ENCODE peak calls at places on chromosomes 7 and 10, in five cellular contexts. V, M, E, L and R are unnamed samples.

GRCh38 chr7:112006071-112006470 is 200.1 kb downstream of the DOCK4 start:
- DNase-seq in V (no peak), M (peak; percentile 28), E (no peak), L (no peak), R (no peak)

GRCh38 chr7:5701085-5701914 is 80.2 kb downstream of the RNF216 start:
- DNase-seq in V (no peak), M (peak; percentile 12), E (peak; percentile 48), L (peak; percentile 80), R (peak; percentile 40)

GRCh38 chr10:1204434-1205326 is 148.5 kb downstream of the WDR37 start:
- DNase-seq in V (no peak), M (no peak), E (no peak), L (no peak), R (no peak)

GRCh38 chr10:31147220-31147608 is 115.5 kb upstream of the ZNF438 start:
- DNase-seq in V (no peak), M (no peak), E (no peak), L (no peak), R (no peak)

GRCh38 chr10:29613791-29614190 is 21.0 kb downstream of the SVIL start:
- DNase-seq in V (no peak), M (no peak), E (no peak), L (no peak), R (no peak)

GRCh38 chr7:139482662-139483466 is 609 bp downstream of the KLRG2 start:
- DNase-seq in V (no peak), M (peak; percentile 70), E (peak; percentile 37), L (no peak), R (no peak)

GRCh38 chr10:132836248-132836831 is 50.4 kb upstream of the NKX6-2 start:
- DNase-seq in V (peak; percentile 17), M (no peak), E (no peak), L (no peak), R (no peak)

GRCh38 chr7:153524070-153524601 is 528.1 kb upstream of the DPP6 start:
- DNase-seq in V (peak; percentile 81), M (peak; percentile 37), E (no peak), L (no peak), R (no peak)

GRCh38 chr10:101270763-101271162 is 41.5 kb upstream of the LBX1 start:
- DNase-seq in V (no peak), M (no peak), E (no peak), L (no peak), R (no peak)

GRCh38 chr10:100508691-100509150 is 10.9 kb downstream of the SEC31B start:
- DNase-seq in V (no peak), M (peak; percentile 41), E (no peak), L (peak; percentile 56), R (peak; percentile 16)

GRCh38 chr10:70331486-70332268 is 47.9 kb upstream of the NPFFR1 start:
- DNase-seq in V (peak; percentile 63), M (peak; percentile 91), E (no peak), L (no peak), R (peak; percentile 58)

GRCh38 chr10:99551616-99552015 is 18.9 kb downstream of the NKX2-3 start:
- DNase-seq in V (no peak), M (peak; percentile 41), E (no peak), L (no peak), R (no peak)